ENCODE peak calls at places on chromosomes 11 and 22, in four cellular contexts. One of them, this sample, is unnamed.
A peak's percentile ranks its signal among the peaks of the same experiment; 100 is the strongest.

GRCh38 chr11:74681686-74682651 is 49.3 kb downstream of the CHRDL2 start:
- DNase-seq in foreskin fibroblast: peak; percentile 38
- DNase-seq in stimulated activated CD4-positive, alpha-beta T cell treated with anti-CD3 and anti-CD28 coated beads, Interleukin-2, amount 100 ng/mL, for 24 hours: no peak
- DNase-seq in HuH-7: no peak
- DNase-seq in this sample: no peak

GRCh38 chr11:68970921-68971636 is 9.7 kb downstream of the MRGPRD start:
- DNase-seq in foreskin fibroblast: no peak
- DNase-seq in HuH-7: no peak
- DNase-seq in stimulated activated CD4-positive, alpha-beta T cell treated with anti-CD3 and anti-CD28 coated beads, Interleukin-2, amount 100 ng/mL, for 24 hours: no peak
- DNase-seq in this sample: no peak

GRCh38 chr22:40462195-40462988 is 92.0 kb downstream of the SGSM3 start:
- DNase-seq in foreskin fibroblast: no peak
- DNase-seq in HuH-7: no peak
- DNase-seq in stimulated activated CD4-positive, alpha-beta T cell treated with anti-CD3 and anti-CD28 coated beads, Interleukin-2, amount 100 ng/mL, for 24 hours: peak; percentile 35
- DNase-seq in this sample: no peak

GRCh38 chr11:1205121-1205986 is 17.5 kb upstream of the MUC5B start:
- DNase-seq in stimulated activated CD4-positive, alpha-beta T cell treated with anti-CD3 and anti-CD28 coated beads, Interleukin-2, amount 100 ng/mL, for 24 hours: no peak
- DNase-seq in foreskin fibroblast: no peak
- DNase-seq in HuH-7: no peak
- DNase-seq in this sample: peak; percentile 58

GRCh38 chr11:44324222-44324621 is 14.3 kb upstream of the ALX4 start:
- DNase-seq in HuH-7: no peak
- DNase-seq in stimulated activated CD4-positive, alpha-beta T cell treated with anti-CD3 and anti-CD28 coated beads, Interleukin-2, amount 100 ng/mL, for 24 hours: no peak
- DNase-seq in foreskin fibroblast: no peak
- DNase-seq in this sample: no peak

GRCh38 chr11:125371451-125371935 is 124.6 kb downstream of the FEZ1 start:
- DNase-seq in foreskin fibroblast: no peak
- DNase-seq in HuH-7: no peak
- DNase-seq in stimulated activated CD4-positive, alpha-beta T cell treated with anti-CD3 and anti-CD28 coated beads, Interleukin-2, amount 100 ng/mL, for 24 hours: no peak
- DNase-seq in this sample: no peak

GRCh38 chr11:116478205-116478604 is 294.6 kb downstream of the BUD13 start:
- DNase-seq in foreskin fibroblast: no peak
- DNase-seq in HuH-7: no peak
- DNase-seq in stimulated activated CD4-positive, alpha-beta T cell treated with anti-CD3 and anti-CD28 coated beads, Interleukin-2, amount 100 ng/mL, for 24 hours: no peak
- DNase-seq in this sample: no peak

GRCh38 chr22:43417555-43417954 is 5.7 kb downstream of the MPPED1 start:
- DNase-seq in foreskin fibroblast: no peak
- DNase-seq in stimulated activated CD4-positive, alpha-beta T cell treated with anti-CD3 and anti-CD28 coated beads, Interleukin-2, amount 100 ng/mL, for 24 hours: no peak
- DNase-seq in HuH-7: no peak
- DNase-seq in this sample: no peak

GRCh38 chr11:131688056-131688693 is 317.8 kb downstream of the NTM start:
- DNase-seq in foreskin fibroblast: peak; percentile 88
- DNase-seq in HuH-7: peak; percentile 76
- DNase-seq in stimulated activated CD4-positive, alpha-beta T cell treated with anti-CD3 and anti-CD28 coated beads, Interleukin-2, amount 100 ng/mL, for 24 hours: peak; percentile 20
- DNase-seq in this sample: no peak

GRCh38 chr11:100469835-100470234 is 217.3 kb upstream of the ARHGAP42 start:
- DNase-seq in stimulated activated CD4-positive, alpha-beta T cell treated with anti-CD3 and anti-CD28 coated beads, Interleukin-2, amount 100 ng/mL, for 24 hours: no peak
- DNase-seq in HuH-7: no peak
- DNase-seq in foreskin fibroblast: no peak
- DNase-seq in this sample: no peak

GRCh38 chr22:24176630-24177029 is 4.7 kb upstream of the SUSD2 start:
- DNase-seq in HuH-7: no peak
- DNase-seq in foreskin fibroblast: no peak
- DNase-seq in stimulated activated CD4-positive, alpha-beta T cell treated with anti-CD3 and anti-CD28 coated beads, Interleukin-2, amount 100 ng/mL, for 24 hours: no peak
- DNase-seq in this sample: no peak

GRCh38 chr22:46614070-46614931 is 5.9 kb upstream of the GRAMD4 start:
- DNase-seq in foreskin fibroblast: no peak
- DNase-seq in HuH-7: no peak
- DNase-seq in stimulated activated CD4-positive, alpha-beta T cell treated with anti-CD3 and anti-CD28 coated beads, Interleukin-2, amount 100 ng/mL, for 24 hours: peak; percentile 60
- DNase-seq in this sample: no peak

GRCh38 chr22:35314161-35314942 is 14.7 kb downstream of the TOM1 start:
- DNase-seq in foreskin fibroblast: no peak
- DNase-seq in stimulated activated CD4-positive, alpha-beta T cell treated with anti-CD3 and anti-CD28 coated beads, Interleukin-2, amount 100 ng/mL, for 24 hours: no peak
- DNase-seq in HuH-7: no peak
- DNase-seq in this sample: no peak

GRCh38 chr11:9760180-9760550 is 96.3 kb downstream of the SWAP70 start:
- DNase-seq in stimulated activated CD4-positive, alpha-beta T cell treated with anti-CD3 and anti-CD28 coated beads, Interleukin-2, amount 100 ng/mL, for 24 hours: no peak
- DNase-seq in HuH-7: no peak
- DNase-seq in foreskin fibroblast: peak; percentile 97
- DNase-seq in this sample: no peak

GRCh38 chr11:6608726-6609501 is 3.1 kb downstream of the TAF10 start:
- DNase-seq in foreskin fibroblast: no peak
- DNase-seq in HuH-7: no peak
- DNase-seq in stimulated activated CD4-positive, alpha-beta T cell treated with anti-CD3 and anti-CD28 coated beads, Interleukin-2, amount 100 ng/mL, for 24 hours: peak; percentile 15
- DNase-seq in this sample: peak; percentile 39

GRCh38 chr11:65558002-65558784 is at the start of gene LTBP3:
- DNase-seq in HuH-7: peak; percentile 56
- DNase-seq in stimulated activated CD4-positive, alpha-beta T cell treated with anti-CD3 and anti-CD28 coated beads, Interleukin-2, amount 100 ng/mL, for 24 hours: peak; percentile 53
- DNase-seq in foreskin fibroblast: peak; percentile 94
- DNase-seq in this sample: no peak

GRCh38 chr11:131957891-131958290 is 587.5 kb downstream of the NTM start:
- DNase-seq in HuH-7: no peak
- DNase-seq in foreskin fibroblast: no peak
- DNase-seq in stimulated activated CD4-positive, alpha-beta T cell treated with anti-CD3 and anti-CD28 coated beads, Interleukin-2, amount 100 ng/mL, for 24 hours: no peak
- DNase-seq in this sample: no peak

GRCh38 chr11:95330332-95330731 is 99.3 kb upstream of the SESN3 start:
- DNase-seq in stimulated activated CD4-positive, alpha-beta T cell treated with anti-CD3 and anti-CD28 coated beads, Interleukin-2, amount 100 ng/mL, for 24 hours: no peak
- DNase-seq in HuH-7: no peak
- DNase-seq in foreskin fibroblast: no peak
- DNase-seq in this sample: no peak

GRCh38 chr22:21928048-21928447 is 24.6 kb downstream of the PPM1F start:
- DNase-seq in foreskin fibroblast: no peak
- DNase-seq in stimulated activated CD4-positive, alpha-beta T cell treated with anti-CD3 and anti-CD28 coated beads, Interleukin-2, amount 100 ng/mL, for 24 hours: no peak
- DNase-seq in HuH-7: no peak
- DNase-seq in this sample: no peak

GRCh38 chr11:12529793-12530192 is 144.4 kb upstream of the TEAD1 start:
- DNase-seq in HuH-7: no peak
- DNase-seq in stimulated activated CD4-positive, alpha-beta T cell treated with anti-CD3 and anti-CD28 coated beads, Interleukin-2, amount 100 ng/mL, for 24 hours: no peak
- DNase-seq in foreskin fibroblast: no peak
- DNase-seq in this sample: no peak

GRCh38 chr22:38080847-38081635 is 2.9 kb downstream of the SLC16A8 start:
- DNase-seq in foreskin fibroblast: peak; percentile 66
- DNase-seq in HuH-7: no peak
- DNase-seq in stimulated activated CD4-positive, alpha-beta T cell treated with anti-CD3 and anti-CD28 coated beads, Interleukin-2, amount 100 ng/mL, for 24 hours: no peak
- DNase-seq in this sample: peak; percentile 61

GRCh38 chr11:8063319-8063718 is 17.7 kb upstream of the TUB start:
- DNase-seq in HuH-7: no peak
- DNase-seq in foreskin fibroblast: peak; percentile 48
- DNase-seq in stimulated activated CD4-positive, alpha-beta T cell treated with anti-CD3 and anti-CD28 coated beads, Interleukin-2, amount 100 ng/mL, for 24 hours: no peak
- DNase-seq in this sample: no peak

GRCh38 chr22:47296405-47297260 is 534.2 kb downstream of the TBC1D22A start:
- DNase-seq in HuH-7: no peak
- DNase-seq in foreskin fibroblast: no peak
- DNase-seq in stimulated activated CD4-positive, alpha-beta T cell treated with anti-CD3 and anti-CD28 coated beads, Interleukin-2, amount 100 ng/mL, for 24 hours: no peak
- DNase-seq in this sample: no peak

GRCh38 chr11:126969865-126970479 is 30.6 kb downstream of the KIRREL3 start:
- DNase-seq in foreskin fibroblast: peak; percentile 80
- DNase-seq in stimulated activated CD4-positive, alpha-beta T cell treated with anti-CD3 and anti-CD28 coated beads, Interleukin-2, amount 100 ng/mL, for 24 hours: no peak
- DNase-seq in HuH-7: peak; percentile 23
- DNase-seq in this sample: no peak

GRCh38 chr11:134792044-134792443 is 380.0 kb upstream of the B3GAT1 start:
- DNase-seq in foreskin fibroblast: no peak
- DNase-seq in HuH-7: no peak
- DNase-seq in stimulated activated CD4-positive, alpha-beta T cell treated with anti-CD3 and anti-CD28 coated beads, Interleukin-2, amount 100 ng/mL, for 24 hours: no peak
- DNase-seq in this sample: no peak

GRCh38 chr11:66007201-66007634 is 4.6 kb upstream of the CST6 start:
- DNase-seq in foreskin fibroblast: no peak
- DNase-seq in HuH-7: no peak
- DNase-seq in stimulated activated CD4-positive, alpha-beta T cell treated with anti-CD3 and anti-CD28 coated beads, Interleukin-2, amount 100 ng/mL, for 24 hours: no peak
- DNase-seq in this sample: no peak

GRCh38 chr11:26896716-26897115 is 97.2 kb upstream of the FIBIN start:
- DNase-seq in HuH-7: no peak
- DNase-seq in foreskin fibroblast: peak; percentile 26
- DNase-seq in stimulated activated CD4-positive, alpha-beta T cell treated with anti-CD3 and anti-CD28 coated beads, Interleukin-2, amount 100 ng/mL, for 24 hours: no peak
- DNase-seq in this sample: no peak

GRCh38 chr22:50677493-50678217 is 5.0 kb downstream of the SHANK3 start:
- DNase-seq in foreskin fibroblast: no peak
- DNase-seq in stimulated activated CD4-positive, alpha-beta T cell treated with anti-CD3 and anti-CD28 coated beads, Interleukin-2, amount 100 ng/mL, for 24 hours: no peak
- DNase-seq in HuH-7: no peak
- DNase-seq in this sample: no peak

GRCh38 chr22:28051787-28052356 is 132.8 kb upstream of the PITPNB start:
- DNase-seq in foreskin fibroblast: peak; percentile 82
- DNase-seq in HuH-7: peak; percentile 35
- DNase-seq in stimulated activated CD4-positive, alpha-beta T cell treated with anti-CD3 and anti-CD28 coated beads, Interleukin-2, amount 100 ng/mL, for 24 hours: peak; percentile 41
- DNase-seq in this sample: no peak

GRCh38 chr22:32474635-32475427 is at the start of gene FBXO7:
- DNase-seq in stimulated activated CD4-positive, alpha-beta T cell treated with anti-CD3 and anti-CD28 coated beads, Interleukin-2, amount 100 ng/mL, for 24 hours: peak; percentile 87
- DNase-seq in HuH-7: peak; percentile 82
- DNase-seq in foreskin fibroblast: peak; percentile 98
- DNase-seq in this sample: peak; percentile 90

GRCh38 chr22:29787371-29787980 is 20.3 kb downstream of the UQCR10 start:
- DNase-seq in stimulated activated CD4-positive, alpha-beta T cell treated with anti-CD3 and anti-CD28 coated beads, Interleukin-2, amount 100 ng/mL, for 24 hours: no peak
- DNase-seq in foreskin fibroblast: no peak
- DNase-seq in HuH-7: peak; percentile 32
- DNase-seq in this sample: no peak

GRCh38 chr11:21037836-21038235 is 368.4 kb downstream of the NELL1 start:
- DNase-seq in foreskin fibroblast: no peak
- DNase-seq in HuH-7: no peak
- DNase-seq in stimulated activated CD4-positive, alpha-beta T cell treated with anti-CD3 and anti-CD28 coated beads, Interleukin-2, amount 100 ng/mL, for 24 hours: no peak
- DNase-seq in this sample: no peak

GRCh38 chr11:73838443-73839122 is 38.1 kb downstream of the COA4 start:
- DNase-seq in foreskin fibroblast: peak; percentile 39
- DNase-seq in stimulated activated CD4-positive, alpha-beta T cell treated with anti-CD3 and anti-CD28 coated beads, Interleukin-2, amount 100 ng/mL, for 24 hours: no peak
- DNase-seq in HuH-7: no peak
- DNase-seq in this sample: no peak

GRCh38 chr11:16846305-16846704 is 107.9 kb downstream of the C11orf58 start:
- DNase-seq in stimulated activated CD4-positive, alpha-beta T cell treated with anti-CD3 and anti-CD28 coated beads, Interleukin-2, amount 100 ng/mL, for 24 hours: no peak
- DNase-seq in HuH-7: no peak
- DNase-seq in foreskin fibroblast: no peak
- DNase-seq in this sample: no peak